ENCODE peak calls at places on chromosomes 7 and 10, in eight cellular contexts. U is upper lobe of left lung; P is effector memory CD4-positive, alpha-beta T cell; B is mammary epithelial cell; L is CD8-positive, alpha-beta memory T cell; I is body of pancreas; N is lung; D is transverse colon. Q is an unnamed sample.

GRCh38 chr7:1912472-1913289 is 242.6 kb downstream of the ELFN1 start:
- DNase-seq in U (no peak), P (no peak), B (no peak), L (no peak), I (no peak), N (no peak), D (no peak), Q (no peak)

GRCh38 chr10:105643662-105644061 is 1002.6 kb downstream of the SORCS3 start:
- DNase-seq in U (no peak), P (no peak), B (no peak), L (no peak), I (no peak), N (no peak), D (no peak), Q (no peak)

GRCh38 chr7:1937252-1937605 is 267.2 kb downstream of the ELFN1 start:
- DNase-seq in U (no peak), P (no peak), B (no peak), L (no peak), I (no peak), N (no peak), D (no peak), Q (no peak)

GRCh38 chr7:106887376-106887775 is 22.3 kb downstream of the PIK3CG start:
- DNase-seq in U (no peak), P (no peak), B (no peak), L (no peak), I (no peak), N (no peak), D (no peak), Q (no peak)

GRCh38 chr7:138097064-138097741 is 20.9 kb downstream of the AKR1D1 start:
- DNase-seq in U (no peak), P (no peak), B (peak; percentile 29), L (no peak), I (peak; percentile 71), N (no peak), D (peak; percentile 45), Q (no peak)

GRCh38 chr7:141597966-141598365 is 46.8 kb downstream of the AGK start:
- DNase-seq in U (no peak), P (no peak), B (no peak), L (no peak), I (no peak), N (no peak), D (no peak), Q (no peak)

GRCh38 chr7:92025260-92025659 is 84.6 kb downstream of the AKAP9 start:
- DNase-seq in U (no peak), P (no peak), B (peak; percentile 77), L (no peak), I (no peak), N (no peak), D (no peak), Q (no peak)

GRCh38 chr7:29839302-29839701 is 33.0 kb downstream of the WIPF3 start:
- DNase-seq in U (no peak), P (no peak), B (peak; percentile 4), L (no peak), I (peak; percentile 34), N (no peak), D (peak; percentile 12), Q (peak; percentile 85)

GRCh38 chr7:105136221-105136620 is 122.2 kb downstream of the KMT2E start:
- DNase-seq in U (no peak), P (no peak), B (no peak), L (no peak), I (no peak), N (no peak), D (no peak), Q (no peak)

GRCh38 chr10:69577268-69578232 is 4.3 kb upstream of the NEUROG3 start:
- DNase-seq in U (no peak), P (no peak), B (peak; percentile 42), L (no peak), I (no peak), N (no peak), D (no peak), Q (no peak)

GRCh38 chr7:129952164-129952652 is 552 bp downstream of the UBE2H start:
- DNase-seq in U (peak; percentile 69), P (peak; percentile 11), B (peak; percentile 64), L (peak; percentile 61), I (peak; percentile 76), N (peak; percentile 44), D (peak; percentile 70), Q (no peak)

GRCh38 chr10:117534321-117535044 is 8.1 kb upstream of the EMX2 start:
- DNase-seq in U (no peak), P (no peak), B (no peak), L (no peak), I (no peak), N (no peak), D (no peak), Q (no peak)

GRCh38 chr7:88218836-88219605 is 817 bp downstream of the SRI start:
- DNase-seq in U (peak; percentile 84), P (peak; percentile 12), B (peak; percentile 55), L (peak; percentile 53), I (peak; percentile 82), N (peak; percentile 51), D (peak; percentile 80), Q (peak; percentile 71)

GRCh38 chr7:67870396-67870795 is 873.8 kb downstream of the TYW1 start:
- DNase-seq in U (no peak), P (no peak), B (no peak), L (no peak), I (no peak), N (no peak), D (no peak), Q (no peak)

GRCh38 chr10:71221586-71222202 is 9.3 kb downstream of the UNC5B start:
- DNase-seq in U (no peak), P (no peak), B (no peak), L (no peak), I (no peak), N (no peak), D (no peak), Q (no peak)

GRCh38 chr10:123573236-123574147 is 92.7 kb upstream of the GPR26 start:
- DNase-seq in U (peak; percentile 51), P (no peak), B (peak; percentile 90), L (no peak), I (peak; percentile 73), N (peak; percentile 61), D (peak; percentile 59), Q (no peak)

GRCh38 chr10:97632949-97633884 is at the start of gene MORN4:
- DNase-seq in U (peak; percentile 94), P (peak; percentile 88), B (peak; percentile 86), L (peak; percentile 95), I (peak; percentile 95), N (peak; percentile 95), D (peak; percentile 93), Q (peak; percentile 96)

GRCh38 chr10:7409732-7410168 is 1.1 kb downstream of the SFMBT2 start:
- DNase-seq in U (no peak), P (no peak), B (no peak), L (no peak), I (no peak), N (no peak), D (no peak), Q (no peak)

GRCh38 chr10:7410306-7410799 is 481 bp downstream of the SFMBT2 start:
- DNase-seq in U (no peak), P (no peak), B (no peak), L (peak; percentile 53), I (peak; percentile 18), N (no peak), D (peak; percentile 16), Q (no peak)

GRCh38 chr10:7410800-7411670 is at the start of gene SFMBT2:
- DNase-seq in U (peak; percentile 40), P (peak; percentile 54), B (peak; percentile 64), L (peak; percentile 77), I (peak; percentile 64), N (peak; percentile 48), D (peak; percentile 59), Q (no peak)

GRCh38 chr10:7412482-7413251 is 1.8 kb upstream of the SFMBT2 start:
- DNase-seq in U (peak; percentile 46), P (no peak), B (no peak), L (no peak), I (peak; percentile 45), N (no peak), D (peak; percentile 38), Q (no peak)

GRCh38 chr10:7411671-7412481 is 1.0 kb upstream of the SFMBT2 start:
- DNase-seq in U (no peak), P (no peak), B (no peak), L (peak; percentile 59), I (no peak), N (no peak), D (peak; percentile 13), Q (no peak)
- H3K4me3 ChIP-seq in U (peak overlapping the region; percentile 74), P (peak overlapping the region; percentile 89), B (no peak overlapping the region), L (peak overlapping the region; percentile 96), I (no peak overlapping the region), N (peak overlapping the region; percentile 27), D (peak overlapping the region; percentile 66), Q (peak overlapping the region; percentile 79)

DNA sequence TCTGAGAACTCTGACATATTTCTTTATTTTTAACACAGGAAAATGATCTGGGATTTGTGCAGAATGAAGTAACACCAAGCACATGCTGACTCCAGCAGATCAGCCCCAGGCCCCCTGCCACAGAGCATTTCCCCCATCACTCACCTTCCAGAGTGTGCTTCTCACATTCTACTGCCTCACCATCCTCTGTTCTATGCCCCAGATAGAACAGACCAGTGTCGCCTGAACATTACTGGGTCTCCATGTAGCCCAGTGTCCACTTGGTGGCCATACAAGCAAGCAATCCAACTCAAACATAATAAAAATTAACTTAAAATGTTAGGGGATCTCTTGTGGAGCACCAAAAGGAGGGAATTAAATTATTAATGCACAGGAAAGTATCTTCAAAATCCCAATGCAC is 58.8 kb downstream of the SORBS1 start:
- DNase-seq in U (no peak), P (no peak), B (no peak), L (no peak), I (no peak), N (no peak), D (no peak), Q (no peak)
- H3K4me1 ChIP-seq in U (peaks cover 32% of the 10 kb centered on the region), P (no peaks in the 10 kb centered on the region), B (no peaks in the 10 kb centered on the region), L (no peaks in the 10 kb centered on the region), I (peaks cover 55% of the 10 kb centered on the region), N (peaks cover 12% of the 10 kb centered on the region), D (peaks cover 25% of the 10 kb centered on the region), Q (peaks cover 92% of the 10 kb centered on the region)

GRCh38 chr10:114095676-114096331 is 52.1 kb downstream of the ADRB1 start:
- DNase-seq in U (no peak), P (no peak), B (no peak), L (no peak), I (no peak), N (no peak), D (no peak), Q (no peak)

GRCh38 chr10:114103286-114103685 is 59.6 kb downstream of the ADRB1 start:
- DNase-seq in U (no peak), P (no peak), B (peak; percentile 46), L (no peak), I (peak; percentile 24), N (no peak), D (no peak), Q (no peak)

GRCh38 chr10:114096864-114097263 is 53.2 kb downstream of the ADRB1 start:
- DNase-seq in U (no peak), P (no peak), B (no peak), L (no peak), I (no peak), N (no peak), D (no peak), Q (no peak)

GRCh38 chr10:114102253-114102652 is 58.6 kb downstream of the ADRB1 start:
- DNase-seq in U (no peak), P (no peak), B (no peak), L (no peak), I (no peak), N (no peak), D (no peak), Q (no peak)

GRCh38 chr10:114100848-114101741 is 57.4 kb downstream of the ADRB1 start:
- DNase-seq in U (no peak), P (no peak), B (no peak), L (no peak), I (peak; percentile 43), N (no peak), D (no peak), Q (no peak)
- H3K9me3 ChIP-seq in U (no peaks in the 10 kb centered on the region), P (no peaks in the 10 kb centered on the region), B (no peaks in the 10 kb centered on the region), L (no peaks in the 10 kb centered on the region), I (no peaks in the 10 kb centered on the region), N (no peaks in the 10 kb centered on the region), D (no peaks in the 10 kb centered on the region), Q (no peaks in the 10 kb centered on the region)

GRCh38 chr10:6780008-6780677 is 200.1 kb upstream of the PRKCQ start:
- DNase-seq in U (no peak), P (no peak), B (no peak), L (no peak), I (no peak), N (no peak), D (no peak), Q (no peak)
- H3K4me3 ChIP-seq in U (no peak overlapping the region), P (no peak overlapping the region), B (peak overlapping the region; percentile 43), L (no peak overlapping the region), I (no peak overlapping the region), N (no peak overlapping the region), D (no peak overlapping the region), Q (no peak overlapping the region)

Q was measured in right atrium auricular region.